ENCODE peak calls at places on chromosomes 13 and 19, in six cellular contexts. A is A549, V is endothelial cell of umbilical vein, E is K562, C is HepG2, M is GM12878. P is an unnamed sample.

GRCh38 chr19:4916292-4917082 is 7.2 kb downstream of the UHRF1 start:
- DNase-seq in M (no peak), C (no peak), E (peak), V (peak), A (no peak), P (no peak)

GRCh38 chr13:110354715-110355473 is 47.8 kb downstream of the COL4A2 start:
- DNase-seq in A (no peak), M (no peak), E (no peak), V (no peak), C (no peak), P (no peak)

GRCh38 chr19:21358768-21359451 is at the start of gene ZNF738:
- DNase-seq in V (peak), C (peak), M (peak), E (peak), A (peak), P (peak)

GRCh38 chr13:41465215-41465907 is 8.0 kb downstream of the RGCC start:
- DNase-seq in A (no peak), E (no peak), C (no peak), M (peak), V (peak), P (peak)

GRCh38 chr19:4715529-4716221 is 8.0 kb downstream of the DPP9 start:
- DNase-seq in E (no peak), A (no peak), C (peak), M (no peak), V (no peak), P (no peak)

GRCh38 chr13:52786747-52787146 is 47.1 kb upstream of the CNMD start:
- DNase-seq in E (no peak), A (no peak), M (no peak), C (no peak), V (no peak), P (no peak)

GRCh38 chr19:19109601-19110000 is 28.7 kb downstream of the TMEM161A start:
- DNase-seq in E (no peak), A (no peak), V (no peak), M (no peak), C (no peak), P (no peak)

GRCh38 chr13:83085186-83085900 is 796.9 kb downstream of the SLITRK1 start:
- DNase-seq in M (no peak), A (no peak), V (no peak), C (no peak), E (no peak), P (no peak)

GRCh38 chr13:42876810-42877550 is 95.6 kb downstream of the FAM216B start:
- DNase-seq in C (no peak), V (no peak), A (no peak), E (no peak), M (no peak), P (no peak)

GRCh38 chr13:76993021-76993420 is 1.1 kb downstream of the CLN5 start:
- DNase-seq in V (no peak), E (no peak), C (no peak), M (no peak), A (no peak), P (no peak)

GRCh38 chr13:26629260-26629659 is 71.8 kb downstream of the WASF3 start:
- DNase-seq in C (peak), A (no peak), V (no peak), E (no peak), M (no peak), P (peak)

GRCh38 chr13:44758595-44759221 is 182.6 kb upstream of the TSC22D1 start:
- DNase-seq in C (peak), M (no peak), V (peak), E (no peak), A (no peak), P (no peak)

GRCh38 chr13:91313103-91313502 is 34.4 kb upstream of the MIR17HG start:
- DNase-seq in A (peak), C (peak), M (no peak), E (no peak), V (peak), P (peak)

GRCh38 chr13:87671031-87671823 is at the start of gene SLITRK5:
- DNase-seq in M (no peak), E (no peak), C (peak), A (peak), V (peak), P (peak)

GRCh38 chr19:18233224-18233825 is 7.1 kb upstream of the PDE4C start:
- DNase-seq in C (peak), A (peak), E (peak), V (peak), M (no peak), P (peak)

GRCh38 chr13:110683203-110683883 is 22.6 kb downstream of the CARS2 start:
- DNase-seq in M (no peak), V (peak), C (peak), A (no peak), E (no peak), P (no peak)

GRCh38 chr13:113559901-113560644 is 24.5 kb upstream of the TFDP1 start:
- DNase-seq in A (no peak), C (no peak), E (no peak), M (no peak), V (no peak), P (no peak)

GRCh38 chr19:3618144-3618810 is 8.3 kb downstream of the CACTIN start:
- DNase-seq in V (peak), A (no peak), M (peak), E (peak), C (no peak), P (peak)

GRCh38 chr19:28501979-28502378 is 711.0 kb downstream of the UQCRFS1 start:
- DNase-seq in V (no peak), M (no peak), A (no peak), E (no peak), C (no peak), P (no peak)

GRCh38 chr19:38743394-38744297 is 628 bp downstream of the CAPN12 start:
- DNase-seq in V (no peak), M (no peak), A (no peak), E (no peak), C (no peak), P (no peak)

DNA sequence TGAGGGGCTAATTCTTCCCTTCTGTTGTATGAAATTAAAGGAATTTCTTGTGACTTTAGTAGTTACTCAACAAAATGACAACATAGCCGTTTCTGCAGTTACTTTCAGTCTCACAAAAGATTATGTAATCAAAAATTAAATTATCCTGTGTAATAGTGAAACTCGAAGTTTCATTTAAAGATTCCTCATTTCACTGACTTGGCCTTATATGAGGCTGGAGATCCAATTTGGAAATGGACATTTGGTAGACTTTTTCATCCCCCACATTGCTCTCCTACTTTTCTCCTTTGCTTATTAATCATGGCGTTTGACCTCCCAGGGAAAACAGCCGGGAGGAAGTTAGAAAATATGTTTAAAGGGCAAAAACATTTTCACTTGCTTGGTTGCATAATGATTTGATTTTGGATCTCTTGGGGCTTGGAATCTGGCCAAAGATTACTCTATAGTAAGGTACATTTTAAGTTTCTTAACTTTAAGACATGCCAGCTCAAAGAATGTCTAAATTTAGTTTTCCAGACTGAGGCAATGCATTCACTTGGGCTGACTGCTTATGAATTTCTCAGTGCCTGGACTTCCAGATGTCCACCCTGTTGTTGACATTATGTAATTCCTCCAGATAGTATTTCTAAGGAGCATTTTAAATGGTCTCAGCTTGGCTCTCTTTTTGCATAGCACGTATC is 1364.9 kb upstream of the MIR17HG start:
- DNase-seq in M (no peak), C (no peak), A (no peak), V (no peak), E (no peak), P (no peak)
- TF ChIP-seq MYC in M (no peak), C (no peak), A (no peak), V (no peak), E (no peak), P (no peak)

GRCh38 chr13:38635030-38635429 is 51.8 kb upstream of the FREM2 start:
- DNase-seq in A (no peak), M (no peak), V (no peak), C (no peak), E (no peak), P (no peak)

GRCh38 chr13:38637576-38637975 is 49.3 kb upstream of the FREM2 start:
- DNase-seq in E (no peak), A (no peak), M (no peak), C (no peak), V (no peak), P (no peak)

GRCh38 chr13:38636106-38636505 is 50.8 kb upstream of the FREM2 start:
- DNase-seq in E (no peak), M (no peak), C (no peak), V (no peak), A (no peak), P (no peak)

GRCh38 chr13:38641164-38641948 is 45.5 kb upstream of the FREM2 start:
- DNase-seq in C (no peak), M (no peak), A (no peak), V (no peak), E (peak), P (no peak)

GRCh38 chr13:38636756-38637155 is 50.1 kb upstream of the FREM2 start:
- DNase-seq in C (no peak), V (no peak), M (no peak), E (no peak), A (no peak), P (no peak)
- TF ChIP-seq MYC in C (no peak), V (no peak), M (no peak), E (no peak), A (no peak), P (no peak)

GRCh38 chr13:36163303-36163702 is 32.1 kb upstream of the DCLK1 start:
- DNase-seq in A (no peak), V (no peak), E (no peak), C (no peak), M (no peak), P (no peak)
- TF ChIP-seq MYC in A (no peak), V (no peak), E (no peak), C (no peak), M (no peak), P (no peak)

DNA sequence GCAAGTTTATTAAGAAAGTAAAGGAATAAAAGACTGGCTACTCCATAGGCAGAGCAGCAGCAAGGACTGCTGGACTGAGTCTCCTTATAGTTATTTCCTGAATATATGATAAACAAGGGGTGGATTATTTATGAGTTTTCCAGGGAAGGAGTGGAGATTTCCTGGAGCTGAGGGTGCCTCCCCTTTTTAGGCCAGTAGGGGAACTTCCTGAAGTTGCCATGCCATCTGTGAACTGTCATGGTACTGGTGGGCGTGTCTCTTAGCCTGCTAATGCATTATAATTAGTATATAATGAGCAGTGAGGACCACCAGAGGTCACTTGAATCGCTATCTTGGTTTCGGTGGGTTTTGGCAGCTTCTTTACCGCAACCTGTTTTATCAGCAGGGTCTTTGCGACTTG is 13.5 kb downstream of the ZSCAN5A start:
- DNase-seq in C (no peak), M (no peak), A (no peak), E (no peak), V (peak), P (no peak)
- TF ChIP-seq MYC in C (no peak), M (no peak), A (no peak), E (no peak), V (no peak), P (no peak)

GRCh38 chr13:21529102-21529893 is 70.2 kb upstream of the ZDHHC20 start:
- DNase-seq in V (no peak), C (no peak), E (no peak), A (no peak), M (no peak), P (no peak)
- TF ChIP-seq MYC in V (no peak), C (no peak), E (no peak), A (no peak), M (no peak), P (no peak)

DNA sequence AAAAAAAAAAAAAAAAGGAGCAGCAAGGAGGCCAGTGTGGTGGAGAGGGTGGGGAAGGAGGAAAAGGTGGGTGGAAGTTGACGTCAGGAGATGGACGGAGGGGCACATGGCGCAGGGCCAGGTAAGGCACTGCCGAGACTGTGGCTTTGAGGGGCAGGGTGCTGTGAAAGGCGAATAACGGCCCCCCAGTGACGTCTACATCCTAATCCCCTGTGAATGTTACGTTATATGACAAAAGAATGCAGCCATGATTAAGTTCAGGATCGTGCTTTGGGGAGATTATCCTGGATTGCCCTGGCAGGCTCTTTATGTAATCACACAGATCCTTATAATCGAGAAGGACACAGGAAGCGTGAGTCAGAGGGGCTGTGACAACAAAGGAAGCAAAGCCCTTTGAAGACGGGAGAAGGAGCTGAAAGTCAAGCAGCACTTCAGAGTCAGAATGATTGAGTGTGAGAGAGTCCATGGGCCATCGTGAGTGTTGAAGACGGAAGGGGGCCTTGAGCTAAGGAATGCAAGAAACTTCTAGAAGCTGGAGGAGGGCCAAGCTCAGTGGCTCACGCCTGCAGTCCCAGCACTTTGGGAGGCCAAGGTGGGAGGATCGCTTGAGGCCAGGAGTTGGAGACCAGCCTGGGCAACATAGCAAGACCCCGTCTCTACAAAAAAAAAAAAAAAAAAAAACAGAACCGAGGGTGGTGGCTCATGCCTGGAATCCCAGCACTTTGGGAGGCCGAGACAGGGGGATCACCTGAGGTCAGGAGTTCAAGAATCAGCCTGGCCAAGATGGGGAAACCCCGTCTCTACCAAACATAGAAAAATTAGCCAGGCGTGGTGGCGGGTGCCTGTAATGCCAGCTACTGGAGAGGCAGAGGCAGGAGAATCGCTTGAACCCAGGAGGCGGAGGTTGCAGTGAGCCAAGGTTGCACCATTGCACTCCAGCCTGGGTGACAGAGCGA is 13.8 kb upstream of the CEACAM16 start:
- DNase-seq in C (peak), M (no peak), E (peak), A (peak), V (peak), P (peak)
- TF ChIP-seq MYC in C (no peak), M (no peak), E (no peak), A (peak), V (no peak), P (no peak)

DNA sequence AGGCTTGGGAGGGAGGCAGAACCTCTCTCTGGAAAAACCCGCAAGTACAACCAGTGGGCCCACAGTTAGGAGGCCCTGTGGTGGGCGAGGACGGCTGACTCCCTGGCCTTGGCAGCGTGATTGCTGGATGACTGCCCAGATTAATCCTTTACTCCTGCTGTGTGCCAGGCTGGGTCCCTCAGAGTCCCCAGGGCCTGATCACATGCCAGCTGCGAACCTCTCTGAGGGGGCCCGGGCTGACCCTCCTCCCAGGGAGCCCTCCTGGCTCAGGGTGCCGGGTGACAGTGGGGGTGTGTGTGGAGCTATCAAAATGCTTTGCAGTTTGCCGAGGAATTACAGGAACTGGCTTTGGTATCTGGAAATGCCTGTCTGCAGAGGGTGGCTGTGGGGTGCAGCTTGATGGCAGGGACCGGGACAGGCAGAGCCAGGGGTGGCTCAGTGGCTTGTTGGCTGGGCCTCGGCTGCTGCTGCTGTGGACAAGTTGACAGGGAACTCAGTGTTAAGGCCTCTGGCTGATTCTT is 48.9 kb downstream of the DNM2 start:
- DNase-seq in C (no peak), V (peak), M (no peak), A (no peak), E (no peak), P (no peak)
- TF ChIP-seq MYC in C (no peak), V (no peak), M (no peak), A (no peak), E (no peak), P (no peak)

GRCh38 chr13:28607187-28607955 is 51.6 kb upstream of the POMP start:
- DNase-seq in V (no peak), E (no peak), M (peak), C (no peak), A (no peak), P (no peak)

GRCh38 chr13:28609936-28610335 is 49.0 kb upstream of the POMP start:
- DNase-seq in V (no peak), C (no peak), M (no peak), E (no peak), A (no peak), P (no peak)

GRCh38 chr13:28609381-28609780 is 49.5 kb upstream of the POMP start:
- DNase-seq in C (no peak), E (no peak), M (no peak), A (no peak), V (no peak), P (no peak)

GRCh38 chr13:28603033-28603664 is 55.8 kb upstream of the POMP start:
- DNase-seq in A (no peak), M (no peak), V (no peak), C (no peak), E (no peak), P (no peak)

GRCh38 chr13:28606466-28606865 is 52.5 kb upstream of the POMP start:
- DNase-seq in A (no peak), C (no peak), V (no peak), M (no peak), E (no peak), P (no peak)
- TF ChIP-seq MYC in A (no peak), C (no peak), V (no peak), M (no peak), E (no peak), P (no peak)

P was measured in NB4.